ENCODE peak calls at places on chromosomes 12 and 14, in ten cellular contexts. J, M, G, N, X, Q, P, H, F and A are unnamed samples.

GRCh38 chr12:53722450-53723041 is 4.7 kb downstream of the CALCOCO1 start:
- DNase-seq in X (no peak), Q (no peak), P (no peak), F (no peak), G (no peak), J (no peak), H (no peak), N (peak; percentile 6), M (no peak), A (no peak)

GRCh38 chr12:47803196-47803875 is 16.4 kb downstream of the HDAC7 start:
- DNase-seq in J (no peak), H (no peak), G (no peak), P (no peak), X (no peak), F (no peak), Q (no peak), M (no peak), N (no peak), A (no peak)

GRCh38 chr12:1758887-1759286 is 61.5 kb upstream of the LRTM2 start:
- DNase-seq in P (no peak), X (no peak), J (no peak), G (no peak), Q (no peak), N (no peak), H (no peak), F (peak; percentile 75), M (no peak), A (no peak)

GRCh38 chr14:104865069-104865630 is at the start of gene CEP170B:
- DNase-seq in X (peak; percentile 95), N (no peak), Q (no peak), P (no peak), F (no peak), M (peak; percentile 9), H (no peak), G (peak; percentile 57), J (peak; percentile 39), A (no peak)

GRCh38 chr14:59632381-59632780 is 55.8 kb upstream of the CCDC175 start:
- DNase-seq in Q (no peak), N (no peak), J (peak; percentile 16), P (no peak), F (peak; percentile 20), X (peak; percentile 58), M (peak; percentile 24), G (peak; percentile 73), H (peak; percentile 33), A (peak; percentile 30)

GRCh38 chr12:42854208-42854607 is 264.7 kb upstream of the PRICKLE1 start:
- DNase-seq in N (no peak), Q (no peak), M (peak; percentile 4), G (no peak), J (no peak), X (no peak), P (no peak), F (no peak), H (no peak), A (no peak)

GRCh38 chr14:103801459-103801858 is 45.9 kb downstream of the PPP1R13B start:
- DNase-seq in M (no peak), F (peak; percentile 37), P (no peak), Q (no peak), X (no peak), G (peak; percentile 29), N (no peak), H (no peak), J (no peak), A (no peak)

GRCh38 chr12:58413794-58414193 is 472.4 kb downstream of the ATP23 start:
- DNase-seq in Q (no peak), J (no peak), G (no peak), X (no peak), H (no peak), F (no peak), M (peak; percentile 82), N (no peak), P (no peak), A (no peak)

GRCh38 chr14:101875726-101876268 is 88.6 kb upstream of the DYNC1H1 start:
- DNase-seq in Q (no peak), F (no peak), P (no peak), N (no peak), M (no peak), G (no peak), X (no peak), J (no peak), H (no peak), A (no peak)

GRCh38 chr14:56224691-56225681 is 106.8 kb downstream of the PELI2 start:
- DNase-seq in G (no peak), F (peak; percentile 86), J (no peak), H (no peak), P (no peak), X (no peak), M (no peak), N (no peak), Q (no peak), A (peak; percentile 76)

GRCh38 chr14:74491952-74492351 is 1.2 kb downstream of the NPC2 start:
- DNase-seq in M (peak; percentile 26), J (no peak), P (no peak), N (no peak), Q (no peak), H (no peak), X (no peak), G (peak; percentile 57), F (peak; percentile 60), A (no peak)

GRCh38 chr12:101047652-101048051 is 162.4 kb downstream of the SLC5A8 start:
- DNase-seq in N (no peak), M (no peak), X (no peak), H (no peak), F (no peak), P (no peak), G (no peak), J (peak; percentile 19), Q (no peak), A (no peak)

DNA sequence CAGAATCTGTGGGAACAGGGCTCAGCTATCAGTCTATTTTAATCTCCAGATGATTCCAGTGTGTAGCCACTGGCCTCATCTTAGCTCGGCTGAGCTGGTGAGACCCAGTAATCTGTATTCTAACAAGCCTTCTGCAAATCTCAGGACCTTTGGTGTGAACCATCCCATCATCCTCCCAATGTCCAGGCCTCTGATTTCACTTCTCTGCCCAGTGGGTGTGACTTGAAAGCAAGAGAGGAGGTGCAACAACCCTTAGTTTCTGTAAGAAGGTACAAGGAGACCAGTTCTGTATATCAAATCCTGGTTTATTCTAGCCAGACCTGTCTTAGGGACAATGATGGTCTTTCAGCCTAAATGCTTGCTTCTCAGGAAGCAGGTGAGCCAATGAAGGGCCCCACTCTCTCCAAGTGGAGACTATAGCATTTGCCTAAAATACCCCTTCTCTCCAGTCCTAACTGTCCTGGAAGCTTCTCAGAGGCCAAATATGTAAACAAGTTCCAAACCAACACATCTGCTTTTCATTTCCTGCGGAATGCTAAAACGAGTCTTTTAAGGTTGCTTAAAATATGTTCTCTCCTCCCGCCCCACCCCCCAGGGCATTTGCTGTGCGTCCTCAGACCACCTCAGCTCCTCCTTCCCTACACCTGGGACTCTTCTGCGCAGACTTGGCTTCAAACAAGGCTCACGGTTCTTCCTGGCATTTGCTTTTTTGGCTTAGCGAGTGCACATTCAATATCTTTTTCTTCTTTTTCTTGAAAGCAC is 78.4 kb upstream of the FUT8 start:
- DNase-seq in H (no peak), X (no peak), G (peak; percentile 65), N (peak; percentile 70), Q (no peak), F (no peak), P (peak; percentile 81), M (no peak), J (no peak), A (peak; percentile 72)
- TF ChIP-seq POLR2AphosphoS5 in H (no peak), X (peak; percentile 34), G (no peak), N (no peak), Q (no peak), F (no peak), P (no peak), M (no peak), J (no peak), A (no peak)

GRCh38 chr14:50601405-50601804 is 41.5 kb downstream of the ATL1 start:
- DNase-seq in F (no peak), P (no peak), H (no peak), M (no peak), X (no peak), G (no peak), Q (no peak), J (no peak), N (no peak), A (no peak)
- H3K27ac ChIP-seq in F (no peak overlapping the region), P (no peak overlapping the region), H (no peak overlapping the region), M (no peak overlapping the region), X (no peak overlapping the region), G (no peak overlapping the region), Q (no peak overlapping the region), J (no peak overlapping the region), N (no peak overlapping the region), A (no peak overlapping the region)

DNA sequence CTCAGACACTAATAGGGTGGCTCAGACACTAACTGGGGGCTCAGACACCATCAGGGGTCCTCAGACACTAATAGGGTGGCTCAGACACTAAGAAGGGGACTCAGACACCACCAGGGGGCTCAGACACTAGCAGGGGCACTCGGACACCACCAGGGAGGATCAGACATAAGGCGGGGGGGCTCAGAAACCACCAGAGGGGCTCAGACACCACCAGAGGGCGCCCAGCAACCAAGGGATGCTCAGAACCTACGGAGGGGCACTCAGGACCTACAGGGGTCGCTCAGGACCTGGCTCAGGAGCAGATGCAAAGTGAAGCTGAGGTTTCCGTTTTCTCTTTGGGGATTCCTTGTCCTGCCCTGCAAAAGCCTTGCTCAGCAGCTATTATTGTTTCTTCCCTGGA is 448.5 kb downstream of the TMEM121 start:
- DNase-seq in F (peak; percentile 39), J (no peak), N (no peak), Q (no peak), M (no peak), X (peak; percentile 72), H (peak; percentile 8), G (peak; percentile 1), P (no peak), A (peak; percentile 19)
- TF ChIP-seq POLR2AphosphoS5 in F (no peak), J (no peak), N (no peak), Q (no peak), M (no peak), X (no peak), H (no peak), G (no peak), P (no peak), A (no peak)

GRCh38 chr12:124297856-124298255 is 3.0 kb downstream of the RFLNA start:
- DNase-seq in M (no peak), X (no peak), P (no peak), F (no peak), H (no peak), G (no peak), Q (no peak), J (no peak), N (no peak), A (no peak)

GRCh38 chr12:124296916-124297351 is 2.0 kb downstream of the RFLNA start:
- DNase-seq in Q (no peak), H (no peak), M (peak; percentile 37), P (peak; percentile 40), G (no peak), N (no peak), J (peak; percentile 15), X (no peak), F (peak; percentile 35), A (peak; percentile 46)

GRCh38 chr12:124295431-124296058 is 652 bp downstream of the RFLNA start:
- DNase-seq in H (no peak), N (no peak), J (no peak), M (no peak), Q (no peak), X (peak; percentile 73), F (no peak), G (peak; percentile 46), P (no peak), A (no peak)

GRCh38 chr12:124297389-124297788 is 2.5 kb downstream of the RFLNA start:
- DNase-seq in X (no peak), F (no peak), M (no peak), P (no peak), G (no peak), N (no peak), J (no peak), H (no peak), Q (no peak), A (no peak)

GRCh38 chr12:124296295-124296915 is 1.5 kb downstream of the RFLNA start:
- DNase-seq in Q (no peak), N (no peak), H (no peak), F (no peak), M (peak; percentile 37), J (no peak), P (no peak), X (peak; percentile 61), G (peak; percentile 35), A (peak; percentile 86)
- H3K27ac ChIP-seq in Q (no peak overlapping the region), N (no peak overlapping the region), H (no peak overlapping the region), F (no peak overlapping the region), M (peak overlapping the region; percentile 57), J (no peak overlapping the region), P (peak overlapping the region; percentile 70), X (no peak overlapping the region), G (no peak overlapping the region), A (peak overlapping the region; percentile 87)